ENCODE peak calls at places on chromosomes 4 and X, in seven cellular contexts. One of them, this sample, is unnamed.

GRCh38 chr4:145618210-145618911 is 824 bp upstream of the MMAA start:
- DNase-seq in NCI-H1105 treated with DMSO at 0.1 percent for 48 hours: no peak
- DNase-seq in midbrain: peak; percentile 52
- DNase-seq in HT1080: no peak
- DNase-seq in MG63: peak; percentile 2
- DNase-seq in suprapubic skin: no peak
- DNase-seq in CD4-positive, alpha-beta T cell: peak; percentile 20
- DNase-seq in this sample: no peak

GRCh38 chrX:44480591-44480990 is 62.1 kb downstream of the FUNDC1 start:
- DNase-seq in MG63: no peak
- DNase-seq in NCI-H1105 treated with DMSO at 0.1 percent for 48 hours: no peak
- DNase-seq in CD4-positive, alpha-beta T cell: no peak
- DNase-seq in suprapubic skin: no peak
- DNase-seq in midbrain: no peak
- DNase-seq in HT1080: no peak
- DNase-seq in this sample: no peak

GRCh38 chr4:143438710-143439109 is 74.8 kb upstream of the SMARCA5 start:
- DNase-seq in MG63: no peak
- DNase-seq in midbrain: no peak
- DNase-seq in suprapubic skin: no peak
- DNase-seq in HT1080: peak; percentile 85
- DNase-seq in NCI-H1105 treated with DMSO at 0.1 percent for 48 hours: no peak
- DNase-seq in CD4-positive, alpha-beta T cell: no peak
- DNase-seq in this sample: peak; percentile 5

GRCh38 chrX:21678059-21678458 is 19.9 kb upstream of the KLHL34 start:
- DNase-seq in MG63: no peak
- DNase-seq in NCI-H1105 treated with DMSO at 0.1 percent for 48 hours: no peak
- DNase-seq in HT1080: no peak
- DNase-seq in midbrain: no peak
- DNase-seq in CD4-positive, alpha-beta T cell: no peak
- DNase-seq in suprapubic skin: no peak
- DNase-seq in this sample: no peak

GRCh38 chr4:1401409-1402020 is 4.7 kb downstream of the NKX1-1 start:
- DNase-seq in MG63: no peak
- DNase-seq in NCI-H1105 treated with DMSO at 0.1 percent for 48 hours: no peak
- DNase-seq in suprapubic skin: peak; percentile 50
- DNase-seq in HT1080: no peak
- DNase-seq in CD4-positive, alpha-beta T cell: no peak
- DNase-seq in midbrain: no peak
- DNase-seq in this sample: no peak

GRCh38 chr4:41156574-41156973 is 57.8 kb downstream of the APBB2 start:
- DNase-seq in CD4-positive, alpha-beta T cell: no peak
- DNase-seq in MG63: peak; percentile 64
- DNase-seq in suprapubic skin: no peak
- DNase-seq in NCI-H1105 treated with DMSO at 0.1 percent for 48 hours: no peak
- DNase-seq in midbrain: no peak
- DNase-seq in HT1080: peak; percentile 77
- DNase-seq in this sample: no peak

GRCh38 chr4:858831-859451 is 33.0 kb upstream of the CPLX1 start:
- DNase-seq in suprapubic skin: peak; percentile 57
- DNase-seq in MG63: no peak
- DNase-seq in HT1080: no peak
- DNase-seq in NCI-H1105 treated with DMSO at 0.1 percent for 48 hours: no peak
- DNase-seq in midbrain: no peak
- DNase-seq in CD4-positive, alpha-beta T cell: no peak
- DNase-seq in this sample: no peak

GRCh38 chr4:147019061-147019460 is 73.4 kb upstream of the TTC29 start:
- DNase-seq in NCI-H1105 treated with DMSO at 0.1 percent for 48 hours: peak; percentile 12
- DNase-seq in MG63: peak; percentile 20
- DNase-seq in CD4-positive, alpha-beta T cell: peak; percentile 25
- DNase-seq in midbrain: peak; percentile 73
- DNase-seq in suprapubic skin: peak; percentile 67
- DNase-seq in HT1080: peak; percentile 43
- DNase-seq in this sample: peak; percentile 54

GRCh38 chr4:22522706-22523501 is 7.0 kb upstream of the ADGRA3 start:
- DNase-seq in HT1080: no peak
- DNase-seq in midbrain: no peak
- DNase-seq in suprapubic skin: no peak
- DNase-seq in CD4-positive, alpha-beta T cell: no peak
- DNase-seq in NCI-H1105 treated with DMSO at 0.1 percent for 48 hours: no peak
- DNase-seq in MG63: no peak
- DNase-seq in this sample: peak; percentile 90

GRCh38 chr4:151698213-151698612 is 62.6 kb downstream of the GATB start:
- DNase-seq in HT1080: no peak
- DNase-seq in NCI-H1105 treated with DMSO at 0.1 percent for 48 hours: no peak
- DNase-seq in midbrain: no peak
- DNase-seq in MG63: no peak
- DNase-seq in CD4-positive, alpha-beta T cell: no peak
- DNase-seq in suprapubic skin: no peak
- DNase-seq in this sample: no peak

GRCh38 chr4:92184566-92184965 is 119.2 kb upstream of the GRID2 start:
- DNase-seq in midbrain: no peak
- DNase-seq in HT1080: no peak
- DNase-seq in NCI-H1105 treated with DMSO at 0.1 percent for 48 hours: no peak
- DNase-seq in MG63: peak; percentile 22
- DNase-seq in suprapubic skin: no peak
- DNase-seq in CD4-positive, alpha-beta T cell: no peak
- DNase-seq in this sample: no peak

GRCh38 chr4:79576480-79576803 is 168.4 kb upstream of the GK2 start:
- DNase-seq in CD4-positive, alpha-beta T cell: no peak
- DNase-seq in NCI-H1105 treated with DMSO at 0.1 percent for 48 hours: peak; percentile 37
- DNase-seq in HT1080: peak; percentile 45
- DNase-seq in midbrain: peak; percentile 19
- DNase-seq in suprapubic skin: no peak
- DNase-seq in MG63: peak; percentile 2
- DNase-seq in this sample: peak; percentile 43

GRCh38 chr4:77818077-77818666 is 996 bp downstream of the CNOT6L start:
- DNase-seq in midbrain: peak; percentile 73
- DNase-seq in MG63: peak; percentile 71
- DNase-seq in CD4-positive, alpha-beta T cell: peak; percentile 42
- DNase-seq in NCI-H1105 treated with DMSO at 0.1 percent for 48 hours: peak; percentile 65
- DNase-seq in HT1080: peak; percentile 90
- DNase-seq in suprapubic skin: peak; percentile 77
- DNase-seq in this sample: peak; percentile 81

GRCh38 chr4:185398618-185399017 is 2.0 kb downstream of the ANKRD37 start:
- DNase-seq in HT1080: no peak
- DNase-seq in CD4-positive, alpha-beta T cell: no peak
- DNase-seq in suprapubic skin: no peak
- DNase-seq in midbrain: no peak
- DNase-seq in MG63: no peak
- DNase-seq in NCI-H1105 treated with DMSO at 0.1 percent for 48 hours: no peak
- DNase-seq in this sample: no peak

GRCh38 chrX:13469963-13470679 is 99.3 kb upstream of the EGFL6 start:
- DNase-seq in HT1080: peak; percentile 65
- DNase-seq in suprapubic skin: no peak
- DNase-seq in CD4-positive, alpha-beta T cell: no peak
- DNase-seq in NCI-H1105 treated with DMSO at 0.1 percent for 48 hours: no peak
- DNase-seq in midbrain: no peak
- DNase-seq in MG63: peak; percentile 20
- DNase-seq in this sample: peak; percentile 72

GRCh38 chr4:94621491-94622080 is 136.2 kb upstream of the BMPR1B start:
- DNase-seq in CD4-positive, alpha-beta T cell: no peak
- DNase-seq in NCI-H1105 treated with DMSO at 0.1 percent for 48 hours: peak; percentile 12
- DNase-seq in suprapubic skin: no peak
- DNase-seq in midbrain: peak; percentile 64
- DNase-seq in HT1080: peak; percentile 7
- DNase-seq in MG63: no peak
- DNase-seq in this sample: peak; percentile 58

GRCh38 chr4:7192252-7193039 is at the start of gene SORCS2:
- DNase-seq in suprapubic skin: no peak
- DNase-seq in MG63: peak; percentile 59
- DNase-seq in HT1080: peak; percentile 49
- DNase-seq in CD4-positive, alpha-beta T cell: peak; percentile 34
- DNase-seq in NCI-H1105 treated with DMSO at 0.1 percent for 48 hours: peak; percentile 42
- DNase-seq in midbrain: peak; percentile 74
- DNase-seq in this sample: no peak

GRCh38 chr4:87461281-87461700 is 38.9 kb downstream of the NUDT9 start:
- DNase-seq in HT1080: no peak
- DNase-seq in CD4-positive, alpha-beta T cell: no peak
- DNase-seq in midbrain: no peak
- DNase-seq in MG63: no peak
- DNase-seq in NCI-H1105 treated with DMSO at 0.1 percent for 48 hours: no peak
- DNase-seq in suprapubic skin: no peak
- DNase-seq in this sample: peak; percentile 85

GRCh38 chrX:123626962-123627361 is 105.9 kb downstream of the THOC2 start:
- DNase-seq in NCI-H1105 treated with DMSO at 0.1 percent for 48 hours: no peak
- DNase-seq in MG63: no peak
- DNase-seq in CD4-positive, alpha-beta T cell: no peak
- DNase-seq in HT1080: peak; percentile 81
- DNase-seq in suprapubic skin: no peak
- DNase-seq in midbrain: no peak
- DNase-seq in this sample: peak; percentile 25

GRCh38 chr4:106898621-106899230 is 137.4 kb downstream of the DKK2 start:
- DNase-seq in MG63: peak; percentile 15
- DNase-seq in midbrain: peak; percentile 17
- DNase-seq in NCI-H1105 treated with DMSO at 0.1 percent for 48 hours: peak; percentile 28
- DNase-seq in CD4-positive, alpha-beta T cell: no peak
- DNase-seq in HT1080: peak; percentile 21
- DNase-seq in suprapubic skin: no peak
- DNase-seq in this sample: peak; percentile 58

GRCh38 chrX:86066998-86067397 is 19.6 kb upstream of the CHM start:
- DNase-seq in MG63: no peak
- DNase-seq in midbrain: no peak
- DNase-seq in HT1080: peak; percentile 10
- DNase-seq in NCI-H1105 treated with DMSO at 0.1 percent for 48 hours: no peak
- DNase-seq in suprapubic skin: no peak
- DNase-seq in CD4-positive, alpha-beta T cell: no peak
- DNase-seq in this sample: no peak

GRCh38 chrX:150094996-150095395 is 156.7 kb upstream of the EOLA2 start:
- DNase-seq in MG63: no peak
- DNase-seq in NCI-H1105 treated with DMSO at 0.1 percent for 48 hours: no peak
- DNase-seq in suprapubic skin: no peak
- DNase-seq in HT1080: no peak
- DNase-seq in CD4-positive, alpha-beta T cell: no peak
- DNase-seq in midbrain: no peak
- DNase-seq in this sample: no peak

GRCh38 chr4:56681158-56681848 is at the start of gene HOPX:
- DNase-seq in midbrain: peak; percentile 19
- DNase-seq in HT1080: no peak
- DNase-seq in NCI-H1105 treated with DMSO at 0.1 percent for 48 hours: no peak
- DNase-seq in suprapubic skin: no peak
- DNase-seq in CD4-positive, alpha-beta T cell: peak; percentile 24
- DNase-seq in MG63: no peak
- DNase-seq in this sample: peak; percentile 86

GRCh38 chr4:157222764-157223145 is 2.2 kb downstream of the GRIA2 start:
- DNase-seq in midbrain: no peak
- DNase-seq in CD4-positive, alpha-beta T cell: no peak
- DNase-seq in suprapubic skin: no peak
- DNase-seq in NCI-H1105 treated with DMSO at 0.1 percent for 48 hours: peak; percentile 44
- DNase-seq in MG63: no peak
- DNase-seq in HT1080: no peak
- DNase-seq in this sample: no peak

GRCh38 chr4:338759-339097 is 1.1 kb downstream of the ZNF141 start:
- DNase-seq in midbrain: no peak
- DNase-seq in CD4-positive, alpha-beta T cell: no peak
- DNase-seq in suprapubic skin: peak; percentile 64
- DNase-seq in NCI-H1105 treated with DMSO at 0.1 percent for 48 hours: no peak
- DNase-seq in HT1080: no peak
- DNase-seq in MG63: no peak
- DNase-seq in this sample: no peak

GRCh38 chr4:87589531-87589930 is 18.8 kb upstream of the DSPP start:
- DNase-seq in midbrain: no peak
- DNase-seq in MG63: no peak
- DNase-seq in suprapubic skin: no peak
- DNase-seq in HT1080: peak; percentile 82
- DNase-seq in NCI-H1105 treated with DMSO at 0.1 percent for 48 hours: no peak
- DNase-seq in CD4-positive, alpha-beta T cell: no peak
- DNase-seq in this sample: peak; percentile 95

GRCh38 chr4:187370918-187371317 is 624.7 kb upstream of the ZFP42 start:
- DNase-seq in MG63: no peak
- DNase-seq in midbrain: no peak
- DNase-seq in NCI-H1105 treated with DMSO at 0.1 percent for 48 hours: no peak
- DNase-seq in CD4-positive, alpha-beta T cell: no peak
- DNase-seq in suprapubic skin: no peak
- DNase-seq in HT1080: no peak
- DNase-seq in this sample: peak; percentile 25

GRCh38 chrX:48021026-48021900 is 14.5 kb downstream of the SPACA5 start:
- DNase-seq in suprapubic skin: no peak
- DNase-seq in midbrain: peak; percentile 83
- DNase-seq in NCI-H1105 treated with DMSO at 0.1 percent for 48 hours: peak; percentile 74
- DNase-seq in MG63: peak; percentile 76
- DNase-seq in HT1080: peak; percentile 63
- DNase-seq in CD4-positive, alpha-beta T cell: peak; percentile 71
- DNase-seq in this sample: peak; percentile 49

GRCh38 chrX:6004529-6004928 is 224.1 kb downstream of the NLGN4X start:
- DNase-seq in NCI-H1105 treated with DMSO at 0.1 percent for 48 hours: no peak
- DNase-seq in CD4-positive, alpha-beta T cell: no peak
- DNase-seq in midbrain: no peak
- DNase-seq in HT1080: peak; percentile 4
- DNase-seq in MG63: no peak
- DNase-seq in suprapubic skin: no peak
- DNase-seq in this sample: no peak

GRCh38 chr4:140052050-140052449 is 101.9 kb downstream of the MAML3 start:
- DNase-seq in HT1080: no peak
- DNase-seq in MG63: peak; percentile 4
- DNase-seq in midbrain: peak; percentile 74
- DNase-seq in NCI-H1105 treated with DMSO at 0.1 percent for 48 hours: peak; percentile 11
- DNase-seq in suprapubic skin: no peak
- DNase-seq in CD4-positive, alpha-beta T cell: peak; percentile 37
- DNase-seq in this sample: peak; percentile 36

GRCh38 chr4:56086073-56086521 is 137.4 kb downstream of the CEP135 start:
- DNase-seq in CD4-positive, alpha-beta T cell: no peak
- DNase-seq in suprapubic skin: no peak
- DNase-seq in HT1080: no peak
- DNase-seq in midbrain: no peak
- DNase-seq in NCI-H1105 treated with DMSO at 0.1 percent for 48 hours: no peak
- DNase-seq in MG63: no peak
- DNase-seq in this sample: no peak

GRCh38 chr4:168218663-168219062 is 99.9 kb downstream of the DDX60 start:
- DNase-seq in CD4-positive, alpha-beta T cell: no peak
- DNase-seq in MG63: no peak
- DNase-seq in HT1080: peak; percentile 77
- DNase-seq in NCI-H1105 treated with DMSO at 0.1 percent for 48 hours: no peak
- DNase-seq in midbrain: no peak
- DNase-seq in suprapubic skin: no peak
- DNase-seq in this sample: peak; percentile 91

This sample was measured in bronchial epithelial cell.